ENCODE peak calls at places on chromosomes 12 and 14, in six cellular contexts. R, C, N, G, Y and Q are unnamed samples. For H3K4me1, the result is how much of the 10 kb centered on the place peaks cover.

GRCh38 chr14:103104389-103104653 is 9.8 kb downstream of the EXOC3L4 start:
- DNase-seq in R (no peak), Y (no peak), G (no peak), N (no peak), C (no peak), Q (no peak)

GRCh38 chr12:24596768-24597388 is 352.0 kb downstream of the BCAT1 start:
- DNase-seq in G (no peak), Y (no peak), R (peak), C (no peak), N (no peak), Q (peak)

GRCh38 chr14:106652494-106652893 is 1126.1 kb downstream of the TMEM121 start:
- DNase-seq in R (no peak), Y (no peak), C (no peak), N (no peak), G (no peak), Q (no peak)

GRCh38 chr14:50775357-50775756 is 55.6 kb downstream of the NIN start:
- DNase-seq in R (no peak), G (no peak), Y (no peak), N (no peak), C (no peak), Q (no peak)

GRCh38 chr12:20492251-20492728 is 124.0 kb downstream of the PDE3A start:
- DNase-seq in G (no peak), C (no peak), N (no peak), R (peak), Y (no peak), Q (no peak)

GRCh38 chr14:43595373-43595772 is 911.7 kb downstream of the FSCB start:
- DNase-seq in N (no peak), G (no peak), Y (no peak), C (no peak), R (no peak), Q (no peak)

GRCh38 chr14:103923863-103924262 is 4.4 kb upstream of the TDRD9 start:
- DNase-seq in R (no peak), C (no peak), G (no peak), Y (no peak), N (no peak), Q (no peak)

GRCh38 chr14:54727929-54728328 is 161.0 kb downstream of the SAMD4A start:
- DNase-seq in N (no peak), R (no peak), G (no peak), C (no peak), Y (no peak), Q (no peak)

GRCh38 chr12:107405436-107405835 is 280.2 kb upstream of the PWP1 start:
- DNase-seq in R (no peak), N (no peak), Y (no peak), G (no peak), C (no peak), Q (no peak)

GRCh38 chr12:6186114-6186827 is 13.9 kb upstream of the CD9 start:
- DNase-seq in N (no peak), G (no peak), R (no peak), Y (no peak), C (no peak), Q (no peak)

GRCh38 chr12:6181583-6182278 is 18.5 kb upstream of the CD9 start:
- DNase-seq in R (no peak), N (no peak), Y (no peak), G (no peak), C (no peak), Q (no peak)

GRCh38 chr12:6181166-6181565 is 19.0 kb upstream of the CD9 start:
- DNase-seq in G (no peak), N (no peak), R (no peak), C (no peak), Y (no peak), Q (no peak)

GRCh38 chr12:6182279-6182898 is 17.8 kb upstream of the CD9 start:
- DNase-seq in R (no peak), C (peak), Y (peak), N (no peak), G (no peak), Q (no peak)

DNA sequence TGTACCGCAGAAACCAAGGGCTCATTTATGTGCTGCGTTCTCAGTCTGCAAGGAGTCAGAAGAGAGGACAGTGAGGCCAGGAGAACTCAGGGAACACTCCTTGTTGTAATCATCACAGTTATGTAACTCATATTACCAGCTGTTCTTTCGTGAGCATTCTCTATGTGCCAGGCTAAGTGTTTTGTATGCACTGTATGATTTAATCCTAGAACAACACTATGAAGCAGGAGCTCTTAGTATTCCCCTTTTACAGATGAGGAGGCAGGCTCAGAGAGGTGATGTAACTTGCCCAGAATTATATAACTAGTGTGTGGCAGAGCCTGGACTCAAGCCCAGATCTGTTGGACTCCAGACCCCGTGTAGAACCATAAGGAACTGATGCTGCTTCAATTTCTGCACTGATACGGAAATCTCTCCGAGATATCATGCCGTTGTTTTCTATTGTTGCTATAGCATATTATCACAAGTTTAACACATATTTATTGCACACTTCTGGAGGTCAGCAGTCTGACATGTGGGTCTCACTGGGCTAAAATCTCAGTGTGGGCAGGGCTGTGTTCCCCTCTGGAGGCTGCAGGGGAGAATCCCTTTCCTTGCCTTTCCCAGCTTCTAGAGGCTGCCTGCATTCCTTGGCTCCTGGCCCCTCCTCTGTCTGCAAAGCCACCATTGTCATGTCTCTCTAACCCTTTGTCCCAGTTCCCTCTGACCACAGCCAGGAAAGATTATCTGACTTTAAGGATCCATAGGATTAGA is 16.3 kb upstream of the CD9 start:
- DNase-seq in C (peak), Y (peak), G (no peak), R (no peak), N (no peak), Q (no peak)
- H3K4me1 ChIP-seq in C (under half), Y (under half), G (under half), R (under half), N (under half), Q (under half)

GRCh38 chr12:52752516-52752915 is 24.6 kb downstream of the KRT76 start:
- DNase-seq in Y (no peak), R (no peak), G (no peak), N (no peak), C (no peak), Q (no peak)
- H3K4me1 ChIP-seq in Y (under half), R (under half), G (under half), N (under half), C (under half), Q (under half)

GRCh38 chr12:108629156-108629555 is 4.5 kb downstream of the SELPLG start:
- DNase-seq in G (no peak), N (no peak), Y (no peak), R (no peak), C (no peak), Q (no peak)

GRCh38 chr12:108623577-108623976 is 10.1 kb downstream of the SELPLG start:
- DNase-seq in R (no peak), N (no peak), C (no peak), Y (no peak), G (no peak), Q (no peak)

GRCh38 chr12:108629824-108630476 is 3.7 kb downstream of the SELPLG start:
- DNase-seq in N (no peak), G (peak), R (peak), Y (no peak), C (no peak), Q (peak)

GRCh38 chr12:108630481-108631207 is 3.0 kb downstream of the SELPLG start:
- DNase-seq in Y (no peak), R (no peak), N (no peak), C (no peak), G (peak), Q (peak)

DNA sequence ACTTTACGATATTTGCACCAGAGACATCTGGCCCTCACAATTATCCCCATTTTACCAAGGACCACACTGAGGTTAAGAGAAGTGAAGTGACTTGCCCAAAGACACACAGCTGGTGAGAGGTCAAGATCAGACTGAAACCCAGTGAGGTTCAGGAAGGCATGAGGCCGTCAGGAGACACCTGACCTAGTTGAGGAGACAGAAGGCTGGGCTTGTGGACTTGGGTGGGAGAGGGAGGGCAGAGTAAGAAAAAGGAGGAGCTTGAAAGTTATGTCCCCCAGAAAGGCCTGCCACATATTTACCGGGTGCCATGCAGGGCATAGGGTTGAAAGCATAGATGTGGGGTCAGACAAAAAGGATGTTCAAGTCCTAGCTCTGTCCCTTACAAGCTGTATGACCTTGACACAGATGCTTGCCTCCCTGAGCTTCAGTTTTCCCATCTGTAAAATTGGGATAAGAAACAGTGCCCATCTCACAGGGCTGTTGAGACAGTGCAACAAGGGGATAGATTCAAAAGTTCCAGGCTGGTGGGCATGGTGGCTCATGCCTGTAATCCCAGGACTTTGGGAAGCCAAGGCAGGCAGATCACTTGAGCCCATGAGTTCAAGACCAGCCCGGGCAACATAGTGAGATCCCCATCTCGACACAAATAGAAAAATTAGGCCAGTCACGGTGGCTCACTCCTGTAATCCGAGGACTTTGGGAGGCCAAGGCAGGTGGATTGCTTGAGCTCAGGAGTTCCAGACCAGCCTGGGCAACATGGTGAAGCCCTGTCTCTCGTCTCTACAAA is 6.4 kb downstream of the SELPLG start:
- DNase-seq in N (no peak), G (no peak), Y (no peak), R (no peak), C (no peak), Q (no peak)
- H3K4me1 ChIP-seq in N (under half), G (half or more), Y (under half), R (under half), C (under half), Q (half or more)

DNA sequence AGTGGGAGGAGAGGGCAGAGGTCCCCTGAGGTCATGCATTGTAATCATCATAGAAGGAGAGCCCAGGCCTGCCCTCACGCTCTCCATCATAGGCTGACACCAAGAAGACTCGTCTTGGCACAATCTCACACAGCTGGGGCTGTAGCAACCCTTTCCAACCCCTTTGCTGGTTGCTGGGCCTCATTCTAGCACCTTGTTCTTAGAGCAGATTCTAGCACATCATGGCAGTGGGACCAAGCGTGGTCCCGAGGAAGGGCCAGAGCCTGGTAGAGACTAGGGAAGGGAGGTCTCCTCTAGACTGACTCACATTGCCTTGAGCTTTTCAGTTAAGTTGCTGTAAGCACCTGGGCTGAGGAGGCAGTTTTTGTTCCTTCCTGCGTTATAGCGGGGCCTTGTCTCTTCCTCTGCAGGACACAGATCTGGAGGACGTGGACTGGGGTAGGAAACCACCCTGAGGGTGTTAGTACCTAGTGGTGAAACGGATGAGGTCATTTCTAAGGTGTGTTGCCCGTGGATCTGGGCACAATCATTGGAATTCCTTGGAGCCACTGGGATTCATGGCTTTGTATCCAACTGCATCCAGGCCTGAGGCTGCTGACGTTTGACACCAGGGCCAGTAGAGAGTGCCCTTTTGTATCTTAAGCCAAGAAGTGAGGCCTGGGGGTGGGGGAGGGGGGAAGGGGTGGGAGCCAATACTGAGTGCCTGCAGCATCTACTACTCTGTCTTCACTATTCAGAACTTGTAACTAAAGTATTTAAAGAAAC is 19.9 kb downstream of the RPS6KL1 start:
- DNase-seq in Y (no peak), R (no peak), G (no peak), C (no peak), N (no peak), Q (no peak)
- H3K4me1 ChIP-seq in Y (under half), R (under half), G (under half), C (under half), N (under half), Q (under half)

GRCh38 chr12:78376257-78376656 is 488.3 kb upstream of the SYT1 start:
- DNase-seq in Y (no peak), N (no peak), G (no peak), C (no peak), R (no peak), Q (no peak)

GRCh38 chr12:78375461-78375860 is 489.1 kb upstream of the SYT1 start:
- DNase-seq in G (no peak), C (no peak), Y (no peak), R (no peak), N (no peak), Q (no peak)
- H3K4me1 ChIP-seq in G (under half), C (under half), Y (under half), R (under half), N (under half), Q (under half)

DNA sequence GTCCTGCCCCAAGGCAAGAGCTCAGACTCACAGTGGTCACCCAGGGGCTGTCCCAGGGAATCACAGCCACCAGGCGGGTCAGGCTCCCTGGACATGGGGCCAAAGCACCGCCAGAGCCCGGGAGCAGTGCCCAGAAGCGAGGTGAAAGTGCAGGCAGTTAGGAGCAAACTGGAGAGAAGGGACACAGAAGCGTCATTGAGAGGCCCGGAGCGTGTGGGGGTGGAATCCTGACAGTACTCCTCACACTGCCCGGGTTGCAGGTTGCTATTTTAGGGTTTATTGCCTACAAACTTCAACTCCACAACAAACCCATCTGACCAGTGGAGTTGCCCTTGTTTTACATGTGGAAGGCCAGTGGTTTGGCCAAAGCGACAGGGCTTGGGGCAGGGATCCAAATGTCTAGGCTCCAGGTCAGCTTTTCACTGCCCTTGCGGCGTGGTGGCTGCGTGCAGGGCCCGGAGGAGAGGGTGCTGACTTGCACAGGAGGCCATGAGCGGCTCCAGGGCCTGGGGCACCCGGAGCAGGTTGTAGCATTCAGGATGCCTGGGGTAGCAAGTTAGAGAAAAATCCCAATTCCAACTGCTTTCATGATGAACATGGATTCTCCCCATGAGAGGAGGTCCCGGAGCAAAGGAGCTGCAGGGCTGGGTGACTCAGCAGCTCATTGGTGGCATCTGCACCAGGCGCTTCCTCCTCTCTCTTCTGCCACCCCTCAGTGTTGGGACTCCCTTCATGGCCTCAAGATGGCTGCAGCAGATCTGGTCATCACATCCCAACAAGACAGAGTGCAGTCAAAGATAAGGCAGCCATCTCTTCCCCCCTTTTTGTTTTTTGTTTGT is 112.3 kb upstream of the NCOR2 start:
- DNase-seq in G (no peak), C (peak), R (no peak), N (no peak), Y (peak), Q (no peak)
- H3K4me1 ChIP-seq in G (under half), C (under half), R (half or more), N (under half), Y (under half), Q (under half)

GRCh38 chr12:110010853-110011835 is 11.9 kb downstream of the ANKRD13A start:
- DNase-seq in G (no peak), N (no peak), R (no peak), C (no peak), Y (no peak), Q (no peak)
- H3K4me1 ChIP-seq in G (under half), N (under half), R (under half), C (under half), Y (under half), Q (under half)